ENCODE peak calls at places on chromosomes 4 and X, in nine cellular contexts. A is prostate gland, V is cardiac muscle cell, D is WERI-Rb-1, H is HFF-Myc, X is body of pancreas, J is sigmoid colon, C is choroid plexus epithelial cell, P is psoas muscle. K is an unnamed sample.

GRCh38 chr4:64713256-64713840 is 304.1 kb upstream of the TECRL start:
- DNase-seq in X (no peak), C (peak; percentile 45), V (peak; percentile 33), J (no peak), H (no peak), D (no peak), A (no peak), P (no peak), K (peak; percentile 59)

GRCh38 chrX:130120321-130120731 is 10.0 kb upstream of the ELF4 start:
- DNase-seq in J (no peak), X (no peak), C (no peak), A (no peak), H (no peak), V (peak; percentile 35), P (no peak), D (no peak), K (no peak)

GRCh38 chrX:118116308-118117068 is at the start of gene KLHL13:
- DNase-seq in A (peak; percentile 6), V (peak; percentile 64), J (peak; percentile 76), H (no peak), C (peak; percentile 4), X (peak; percentile 42), D (no peak), P (peak; percentile 37), K (no peak)

GRCh38 chr4:11228575-11228974 is 200.1 kb downstream of the HS3ST1 start:
- DNase-seq in A (no peak), D (no peak), J (no peak), P (no peak), C (no peak), V (no peak), H (no peak), X (no peak), K (no peak)

GRCh38 chr4:70676554-70677090 is 10.3 kb upstream of the JCHAIN start:
- DNase-seq in H (no peak), C (no peak), D (no peak), P (no peak), X (no peak), J (no peak), V (no peak), A (no peak), K (peak; percentile 68)

GRCh38 chr4:122764808-122765189 is 32.3 kb downstream of the BBS12 start:
- DNase-seq in C (peak; percentile 90), D (no peak), X (no peak), V (no peak), J (no peak), P (no peak), A (no peak), H (no peak), K (no peak)

GRCh38 chr4:95547708-95548471 is 883 bp downstream of the UNC5C start:
- DNase-seq in C (peak; percentile 34), V (peak; percentile 58), H (no peak), X (no peak), P (peak; percentile 35), A (peak; percentile 10), D (peak; percentile 45), J (peak; percentile 65), K (no peak)

GRCh38 chr4:153233761-153234371 is 29.6 kb downstream of the TRIM2 start:
- DNase-seq in C (peak; percentile 85), P (no peak), V (no peak), H (peak; percentile 86), A (peak; percentile 57), D (no peak), J (peak; percentile 72), X (peak; percentile 53), K (no peak)

GRCh38 chrX:1062351-1062750 is 150.1 kb downstream of the CRLF2 start:
- DNase-seq in C (no peak), P (no peak), A (no peak), V (no peak), X (no peak), H (no peak), D (no peak), J (no peak), K (no peak)

GRCh38 chr4:8210631-8211030 is 11.5 kb downstream of the SH3TC1 start:
- DNase-seq in X (no peak), H (no peak), P (no peak), D (no peak), C (no peak), V (no peak), J (no peak), A (no peak), K (no peak)

GRCh38 chr4:131207589-131207988 is 1941.5 kb upstream of the PCDH10 start:
- DNase-seq in X (no peak), V (no peak), H (no peak), P (no peak), A (no peak), D (no peak), C (no peak), J (no peak), K (no peak)

GRCh38 chr4:77036206-77036605 is 39.6 kb downstream of the CCNI start:
- DNase-seq in P (no peak), X (peak; percentile 13), J (no peak), V (no peak), H (no peak), A (no peak), C (peak; percentile 98), D (no peak), K (no peak)

GRCh38 chr4:40122941-40123340 is 66.3 kb downstream of the N4BP2 start:
- DNase-seq in J (no peak), V (no peak), D (no peak), P (no peak), H (no peak), C (no peak), A (no peak), X (no peak), K (no peak)

GRCh38 chr4:173529505-173530325 is at the start of gene HAND2:
- DNase-seq in C (no peak), H (peak; percentile 12), J (peak; percentile 97), D (peak; percentile 87), X (peak; percentile 68), A (no peak), P (no peak), V (peak; percentile 94), K (no peak)

GRCh38 chrX:78886550-78886949 is 58.6 kb upstream of the P2RY10 start:
- DNase-seq in P (no peak), C (peak; percentile 25), X (no peak), D (no peak), A (no peak), H (no peak), V (peak; percentile 1), J (no peak), K (peak; percentile 34)

GRCh38 chrX:69182818-69183375 is 17.6 kb upstream of the PJA1 start:
- DNase-seq in X (no peak), P (no peak), J (no peak), A (no peak), H (no peak), C (no peak), D (no peak), V (no peak), K (no peak)

GRCh38 chr4:177907736-177908424 is 465.6 kb upstream of the AGA start:
- DNase-seq in P (no peak), C (no peak), V (peak; percentile 63), J (no peak), D (no peak), A (no peak), X (no peak), H (no peak), K (no peak)
- H3K4me3 ChIP-seq in P (no peak overlapping the region), C (no peak overlapping the region), V (peak overlapping the region; percentile 26), J (no peak overlapping the region), D (no peak overlapping the region), A (no peak overlapping the region), X (no peak overlapping the region), H (no peak overlapping the region), K (no peak overlapping the region)

GRCh38 chr4:185712350-185713024 is 99.5 kb downstream of the SORBS2 start:
- DNase-seq in C (no peak), H (no peak), J (no peak), A (no peak), D (no peak), X (no peak), P (no peak), V (no peak), K (no peak)

GRCh38 chr4:185711764-185712163 is 100.2 kb downstream of the SORBS2 start:
- DNase-seq in C (peak; percentile 57), V (no peak), H (no peak), D (no peak), A (no peak), P (no peak), J (no peak), X (no peak), K (no peak)

GRCh38 chr4:185708348-185708747 is 103.6 kb downstream of the SORBS2 start:
- DNase-seq in V (no peak), C (peak; percentile 65), A (no peak), J (no peak), P (no peak), D (no peak), X (no peak), H (no peak), K (no peak)

GRCh38 chr4:185709802-185710486 is 102.0 kb downstream of the SORBS2 start:
- DNase-seq in A (no peak), J (no peak), H (no peak), V (no peak), X (no peak), D (no peak), C (peak; percentile 78), P (no peak), K (no peak)

DNA sequence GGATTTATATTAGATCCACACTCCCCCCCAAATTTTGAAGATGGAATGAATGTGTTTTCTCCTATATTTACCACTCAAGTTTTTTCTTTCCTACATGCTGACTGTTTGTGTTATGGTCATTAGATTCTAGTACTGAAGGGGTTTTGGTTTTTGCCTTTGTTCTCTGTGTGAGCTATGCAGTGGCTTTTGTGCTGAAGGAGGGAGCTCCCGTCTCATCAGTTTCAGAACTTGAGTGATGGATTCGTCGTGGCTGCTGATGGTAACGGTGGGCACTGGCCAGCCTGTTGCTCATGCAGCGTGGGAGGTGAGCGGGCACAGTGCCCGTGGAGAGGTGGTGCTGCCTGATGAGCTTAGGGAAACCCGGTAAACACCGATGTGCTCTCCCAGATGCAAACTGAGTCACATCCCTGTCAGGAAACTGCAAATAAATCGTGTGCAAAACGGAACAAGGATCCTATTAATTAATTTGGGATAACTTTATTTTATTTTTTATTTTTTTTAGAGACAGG is 101.5 kb downstream of the SORBS2 start:
- DNase-seq in D (no peak), H (no peak), V (no peak), A (no peak), X (no peak), P (no peak), C (no peak), J (no peak), K (no peak)
- H3K4me3 ChIP-seq in D (no peak overlapping the region), H (no peak overlapping the region), V (no peak overlapping the region), A (no peak overlapping the region), X (no peak overlapping the region), P (no peak overlapping the region), C (no peak overlapping the region), J (no peak overlapping the region), K (no peak overlapping the region)

DNA sequence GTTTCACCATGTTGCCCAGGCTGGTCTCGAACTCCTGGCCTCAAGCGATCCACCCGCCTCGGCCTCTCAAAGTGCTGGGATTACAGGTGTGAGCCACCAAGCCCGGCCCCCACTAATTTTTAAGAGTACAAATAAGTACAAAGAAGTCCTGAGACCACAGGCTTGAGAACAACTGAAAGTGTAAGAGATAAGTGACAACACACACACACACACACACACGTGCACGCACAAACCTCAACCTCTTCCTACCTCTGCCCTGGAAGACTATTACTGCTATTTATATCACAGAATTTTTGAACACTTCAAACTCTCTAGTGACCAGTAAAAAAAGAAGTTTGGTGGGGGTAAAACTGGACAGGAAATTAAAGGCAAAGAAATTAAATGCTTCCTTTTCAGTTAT is 7.5 kb downstream of the KLHL15 start:
- DNase-seq in D (no peak), A (no peak), C (peak; percentile 11), H (no peak), J (no peak), V (peak; percentile 32), X (no peak), P (no peak), K (no peak)
- H3K4me3 ChIP-seq in D (no peak overlapping the region), A (no peak overlapping the region), C (no peak overlapping the region), H (no peak overlapping the region), J (no peak overlapping the region), V (no peak overlapping the region), X (no peak overlapping the region), P (no peak overlapping the region), K (no peak overlapping the region)

GRCh38 chrX:24396236-24396929 is 35.9 kb downstream of the SUPT20HL1 start:
- DNase-seq in C (peak; percentile 63), X (peak; percentile 37), A (peak; percentile 4), V (no peak), P (no peak), D (no peak), H (no peak), J (no peak), K (no peak)
- H3K4me3 ChIP-seq in C (no peak overlapping the region), X (no peak overlapping the region), A (no peak overlapping the region), V (no peak overlapping the region), P (no peak overlapping the region), D (no peak overlapping the region), H (no peak overlapping the region), J (no peak overlapping the region), K (no peak overlapping the region)